ENCODE peak calls at places on chromosomes 6 and 20, in nine cellular contexts. One of them, this sample, is unnamed.

GRCh38 chr6:169577974-169578373 is 123.9 kb downstream of the WDR27 start:
- DNase-seq in heart right ventricle: no peak
- DNase-seq in HuH-7: no peak
- DNase-seq in activated CD8-positive, alpha-beta memory T cell treated with anti-CD3 and anti-CD28 coated beads, Interleukin-2, amount 50 U/mL, for 4 hours: no peak
- DNase-seq in MCF 10A: no peak
- DNase-seq in iris pigment epithelial cell: no peak
- DNase-seq in HT-29: no peak
- DNase-seq in activated naive CD4-positive, alpha-beta T cell treated with anti-CD3 and anti-CD28 coated beads for 36 hours: no peak
- DNase-seq in NCI-H345: no peak
- DNase-seq in this sample: no peak

GRCh38 chr6:109349419-109349987 is 32.8 kb downstream of the CD164 start:
- DNase-seq in heart right ventricle: peak; percentile 28
- DNase-seq in HuH-7: peak; percentile 47
- DNase-seq in activated CD8-positive, alpha-beta memory T cell treated with anti-CD3 and anti-CD28 coated beads, Interleukin-2, amount 50 U/mL, for 4 hours: no peak
- DNase-seq in MCF 10A: peak; percentile 58
- DNase-seq in iris pigment epithelial cell: peak; percentile 89
- DNase-seq in HT-29: peak; percentile 91
- DNase-seq in activated naive CD4-positive, alpha-beta T cell treated with anti-CD3 and anti-CD28 coated beads for 36 hours: no peak
- DNase-seq in NCI-H345: peak; percentile 82
- DNase-seq in this sample: peak; percentile 87

GRCh38 chr20:21564127-21564773 is 50.4 kb upstream of the NKX2-2 start:
- DNase-seq in heart right ventricle: no peak
- DNase-seq in HuH-7: peak; percentile 32
- DNase-seq in activated CD8-positive, alpha-beta memory T cell treated with anti-CD3 and anti-CD28 coated beads, Interleukin-2, amount 50 U/mL, for 4 hours: no peak
- DNase-seq in MCF 10A: no peak
- DNase-seq in iris pigment epithelial cell: no peak
- DNase-seq in HT-29: peak; percentile 52
- DNase-seq in activated naive CD4-positive, alpha-beta T cell treated with anti-CD3 and anti-CD28 coated beads for 36 hours: no peak
- DNase-seq in NCI-H345: no peak
- DNase-seq in this sample: peak; percentile 22

GRCh38 chr20:25057234-25058050 is 497 bp downstream of the ACSS1 start:
- DNase-seq in heart right ventricle: peak; percentile 84
- DNase-seq in HuH-7: peak; percentile 79
- DNase-seq in activated CD8-positive, alpha-beta memory T cell treated with anti-CD3 and anti-CD28 coated beads, Interleukin-2, amount 50 U/mL, for 4 hours: peak; percentile 74
- DNase-seq in MCF 10A: peak; percentile 25
- DNase-seq in iris pigment epithelial cell: peak; percentile 64
- DNase-seq in HT-29: peak; percentile 77
- DNase-seq in activated naive CD4-positive, alpha-beta T cell treated with anti-CD3 and anti-CD28 coated beads for 36 hours: peak; percentile 88
- DNase-seq in NCI-H345: peak; percentile 66
- DNase-seq in this sample: peak; percentile 93

GRCh38 chr20:49030954-49031619 is 15.0 kb upstream of the CSE1L start:
- DNase-seq in heart right ventricle: no peak
- DNase-seq in HuH-7: no peak
- DNase-seq in activated CD8-positive, alpha-beta memory T cell treated with anti-CD3 and anti-CD28 coated beads, Interleukin-2, amount 50 U/mL, for 4 hours: no peak
- DNase-seq in MCF 10A: no peak
- DNase-seq in iris pigment epithelial cell: no peak
- DNase-seq in HT-29: no peak
- DNase-seq in activated naive CD4-positive, alpha-beta T cell treated with anti-CD3 and anti-CD28 coated beads for 36 hours: no peak
- DNase-seq in NCI-H345: no peak
- DNase-seq in this sample: no peak

GRCh38 chr6:14721103-14721758 is 524.6 kb upstream of the JARID2 start:
- DNase-seq in heart right ventricle: no peak
- DNase-seq in HuH-7: peak; percentile 6
- DNase-seq in activated CD8-positive, alpha-beta memory T cell treated with anti-CD3 and anti-CD28 coated beads, Interleukin-2, amount 50 U/mL, for 4 hours: no peak
- DNase-seq in MCF 10A: peak; percentile 81
- DNase-seq in iris pigment epithelial cell: peak; percentile 51
- DNase-seq in HT-29: no peak
- DNase-seq in activated naive CD4-positive, alpha-beta T cell treated with anti-CD3 and anti-CD28 coated beads for 36 hours: no peak
- DNase-seq in NCI-H345: no peak
- DNase-seq in this sample: no peak

GRCh38 chr6:129136751-129137150 is 253.8 kb downstream of the LAMA2 start:
- DNase-seq in heart right ventricle: no peak
- DNase-seq in HuH-7: no peak
- DNase-seq in activated CD8-positive, alpha-beta memory T cell treated with anti-CD3 and anti-CD28 coated beads, Interleukin-2, amount 50 U/mL, for 4 hours: no peak
- DNase-seq in MCF 10A: no peak
- DNase-seq in iris pigment epithelial cell: no peak
- DNase-seq in HT-29: no peak
- DNase-seq in activated naive CD4-positive, alpha-beta T cell treated with anti-CD3 and anti-CD28 coated beads for 36 hours: no peak
- DNase-seq in NCI-H345: no peak
- DNase-seq in this sample: no peak

GRCh38 chr20:40513010-40513409 is 176.0 kb downstream of the MAFB start:
- DNase-seq in heart right ventricle: no peak
- DNase-seq in HuH-7: no peak
- DNase-seq in activated CD8-positive, alpha-beta memory T cell treated with anti-CD3 and anti-CD28 coated beads, Interleukin-2, amount 50 U/mL, for 4 hours: no peak
- DNase-seq in MCF 10A: no peak
- DNase-seq in iris pigment epithelial cell: no peak
- DNase-seq in HT-29: no peak
- DNase-seq in activated naive CD4-positive, alpha-beta T cell treated with anti-CD3 and anti-CD28 coated beads for 36 hours: no peak
- DNase-seq in NCI-H345: no peak
- DNase-seq in this sample: no peak

GRCh38 chr6:31621320-31621939 is 915 bp downstream of the PRRC2A start:
- DNase-seq in heart right ventricle: no peak
- DNase-seq in HuH-7: no peak
- DNase-seq in activated CD8-positive, alpha-beta memory T cell treated with anti-CD3 and anti-CD28 coated beads, Interleukin-2, amount 50 U/mL, for 4 hours: no peak
- DNase-seq in MCF 10A: no peak
- DNase-seq in iris pigment epithelial cell: no peak
- DNase-seq in HT-29: peak; percentile 22
- DNase-seq in activated naive CD4-positive, alpha-beta T cell treated with anti-CD3 and anti-CD28 coated beads for 36 hours: no peak
- DNase-seq in NCI-H345: no peak
- DNase-seq in this sample: no peak

GRCh38 chr6:51330971-51331370 is 512.3 kb downstream of the TFAP2B start:
- DNase-seq in heart right ventricle: no peak
- DNase-seq in HuH-7: no peak
- DNase-seq in activated CD8-positive, alpha-beta memory T cell treated with anti-CD3 and anti-CD28 coated beads, Interleukin-2, amount 50 U/mL, for 4 hours: no peak
- DNase-seq in MCF 10A: no peak
- DNase-seq in iris pigment epithelial cell: no peak
- DNase-seq in HT-29: no peak
- DNase-seq in activated naive CD4-positive, alpha-beta T cell treated with anti-CD3 and anti-CD28 coated beads for 36 hours: no peak
- DNase-seq in NCI-H345: no peak
- DNase-seq in this sample: no peak

GRCh38 chr6:105604593-105604905 is 201.7 kb upstream of the PREP start:
- DNase-seq in heart right ventricle: no peak
- DNase-seq in HuH-7: no peak
- DNase-seq in activated CD8-positive, alpha-beta memory T cell treated with anti-CD3 and anti-CD28 coated beads, Interleukin-2, amount 50 U/mL, for 4 hours: no peak
- DNase-seq in MCF 10A: no peak
- DNase-seq in iris pigment epithelial cell: no peak
- DNase-seq in HT-29: no peak
- DNase-seq in activated naive CD4-positive, alpha-beta T cell treated with anti-CD3 and anti-CD28 coated beads for 36 hours: no peak
- DNase-seq in NCI-H345: no peak
- DNase-seq in this sample: no peak

GRCh38 chr6:149372062-149372461 is 28.0 kb upstream of the SUMO4 start:
- DNase-seq in heart right ventricle: no peak
- DNase-seq in HuH-7: no peak
- DNase-seq in activated CD8-positive, alpha-beta memory T cell treated with anti-CD3 and anti-CD28 coated beads, Interleukin-2, amount 50 U/mL, for 4 hours: no peak
- DNase-seq in MCF 10A: no peak
- DNase-seq in iris pigment epithelial cell: no peak
- DNase-seq in HT-29: no peak
- DNase-seq in activated naive CD4-positive, alpha-beta T cell treated with anti-CD3 and anti-CD28 coated beads for 36 hours: no peak
- DNase-seq in NCI-H345: no peak
- DNase-seq in this sample: no peak

GRCh38 chr6:144478487-144478886 is 193.4 kb downstream of the UTRN start:
- DNase-seq in heart right ventricle: peak; percentile 60
- DNase-seq in HuH-7: no peak
- DNase-seq in activated CD8-positive, alpha-beta memory T cell treated with anti-CD3 and anti-CD28 coated beads, Interleukin-2, amount 50 U/mL, for 4 hours: no peak
- DNase-seq in MCF 10A: no peak
- DNase-seq in iris pigment epithelial cell: no peak
- DNase-seq in HT-29: no peak
- DNase-seq in activated naive CD4-positive, alpha-beta T cell treated with anti-CD3 and anti-CD28 coated beads for 36 hours: no peak
- DNase-seq in NCI-H345: no peak
- DNase-seq in this sample: no peak

GRCh38 chr20:7171911-7172310 is 404.4 kb downstream of the BMP2 start:
- DNase-seq in heart right ventricle: no peak
- DNase-seq in HuH-7: peak; percentile 22
- DNase-seq in activated CD8-positive, alpha-beta memory T cell treated with anti-CD3 and anti-CD28 coated beads, Interleukin-2, amount 50 U/mL, for 4 hours: no peak
- DNase-seq in MCF 10A: peak; percentile 23
- DNase-seq in iris pigment epithelial cell: peak; percentile 83
- DNase-seq in HT-29: peak; percentile 42
- DNase-seq in activated naive CD4-positive, alpha-beta T cell treated with anti-CD3 and anti-CD28 coated beads for 36 hours: no peak
- DNase-seq in NCI-H345: no peak
- DNase-seq in this sample: no peak

GRCh38 chr6:43076093-43076927 is at the start of gene PTK7:
- DNase-seq in heart right ventricle: peak; percentile 16
- DNase-seq in HuH-7: no peak
- DNase-seq in activated CD8-positive, alpha-beta memory T cell treated with anti-CD3 and anti-CD28 coated beads, Interleukin-2, amount 50 U/mL, for 4 hours: no peak
- DNase-seq in MCF 10A: peak; percentile 47
- DNase-seq in iris pigment epithelial cell: peak; percentile 60
- DNase-seq in HT-29: peak; percentile 39
- DNase-seq in activated naive CD4-positive, alpha-beta T cell treated with anti-CD3 and anti-CD28 coated beads for 36 hours: peak; percentile 33
- DNase-seq in NCI-H345: peak; percentile 85
- DNase-seq in this sample: peak; percentile 77

GRCh38 chr6:162336359-162336758 is 391.2 kb downstream of the PRKN start:
- DNase-seq in heart right ventricle: no peak
- DNase-seq in HuH-7: no peak
- DNase-seq in activated CD8-positive, alpha-beta memory T cell treated with anti-CD3 and anti-CD28 coated beads, Interleukin-2, amount 50 U/mL, for 4 hours: no peak
- DNase-seq in MCF 10A: no peak
- DNase-seq in iris pigment epithelial cell: no peak
- DNase-seq in HT-29: no peak
- DNase-seq in activated naive CD4-positive, alpha-beta T cell treated with anti-CD3 and anti-CD28 coated beads for 36 hours: no peak
- DNase-seq in NCI-H345: no peak
- DNase-seq in this sample: no peak

GRCh38 chr20:11437611-11438380 is 479.9 kb upstream of the BTBD3 start:
- DNase-seq in heart right ventricle: no peak
- DNase-seq in HuH-7: no peak
- DNase-seq in activated CD8-positive, alpha-beta memory T cell treated with anti-CD3 and anti-CD28 coated beads, Interleukin-2, amount 50 U/mL, for 4 hours: no peak
- DNase-seq in MCF 10A: no peak
- DNase-seq in iris pigment epithelial cell: no peak
- DNase-seq in HT-29: no peak
- DNase-seq in activated naive CD4-positive, alpha-beta T cell treated with anti-CD3 and anti-CD28 coated beads for 36 hours: no peak
- DNase-seq in NCI-H345: no peak
- DNase-seq in this sample: no peak

GRCh38 chr6:10416863-10417641 is 2.2 kb upstream of the TFAP2A start:
- DNase-seq in heart right ventricle: no peak
- DNase-seq in HuH-7: no peak
- DNase-seq in activated CD8-positive, alpha-beta memory T cell treated with anti-CD3 and anti-CD28 coated beads, Interleukin-2, amount 50 U/mL, for 4 hours: no peak
- DNase-seq in MCF 10A: peak; percentile 64
- DNase-seq in iris pigment epithelial cell: no peak
- DNase-seq in HT-29: no peak
- DNase-seq in activated naive CD4-positive, alpha-beta T cell treated with anti-CD3 and anti-CD28 coated beads for 36 hours: no peak
- DNase-seq in NCI-H345: no peak
- DNase-seq in this sample: no peak

GRCh38 chr20:61640171-61640570 is 388.1 kb downstream of the CDH4 start:
- DNase-seq in heart right ventricle: no peak
- DNase-seq in HuH-7: no peak
- DNase-seq in activated CD8-positive, alpha-beta memory T cell treated with anti-CD3 and anti-CD28 coated beads, Interleukin-2, amount 50 U/mL, for 4 hours: no peak
- DNase-seq in MCF 10A: peak; percentile 18
- DNase-seq in iris pigment epithelial cell: peak; percentile 3
- DNase-seq in HT-29: no peak
- DNase-seq in activated naive CD4-positive, alpha-beta T cell treated with anti-CD3 and anti-CD28 coated beads for 36 hours: no peak
- DNase-seq in NCI-H345: no peak
- DNase-seq in this sample: no peak

GRCh38 chr20:62342910-62343309 is 24.2 kb downstream of the LAMA5 start:
- DNase-seq in heart right ventricle: no peak
- DNase-seq in HuH-7: no peak
- DNase-seq in activated CD8-positive, alpha-beta memory T cell treated with anti-CD3 and anti-CD28 coated beads, Interleukin-2, amount 50 U/mL, for 4 hours: no peak
- DNase-seq in MCF 10A: no peak
- DNase-seq in iris pigment epithelial cell: no peak
- DNase-seq in HT-29: no peak
- DNase-seq in activated naive CD4-positive, alpha-beta T cell treated with anti-CD3 and anti-CD28 coated beads for 36 hours: no peak
- DNase-seq in NCI-H345: peak; percentile 95
- DNase-seq in this sample: peak; percentile 29

GRCh38 chr20:1830240-1830639 is 65.0 kb upstream of the SIRPA start:
- DNase-seq in heart right ventricle: peak; percentile 82
- DNase-seq in HuH-7: no peak
- DNase-seq in activated CD8-positive, alpha-beta memory T cell treated with anti-CD3 and anti-CD28 coated beads, Interleukin-2, amount 50 U/mL, for 4 hours: no peak
- DNase-seq in MCF 10A: peak; percentile 90
- DNase-seq in iris pigment epithelial cell: peak; percentile 97
- DNase-seq in HT-29: no peak
- DNase-seq in activated naive CD4-positive, alpha-beta T cell treated with anti-CD3 and anti-CD28 coated beads for 36 hours: no peak
- DNase-seq in NCI-H345: no peak
- DNase-seq in this sample: peak; percentile 5

GRCh38 chr20:57941572-57942381 is 232.0 kb upstream of the PMEPA1 start:
- DNase-seq in heart right ventricle: no peak
- DNase-seq in HuH-7: no peak
- DNase-seq in activated CD8-positive, alpha-beta memory T cell treated with anti-CD3 and anti-CD28 coated beads, Interleukin-2, amount 50 U/mL, for 4 hours: no peak
- DNase-seq in MCF 10A: peak; percentile 19
- DNase-seq in iris pigment epithelial cell: no peak
- DNase-seq in HT-29: no peak
- DNase-seq in activated naive CD4-positive, alpha-beta T cell treated with anti-CD3 and anti-CD28 coated beads for 36 hours: no peak
- DNase-seq in NCI-H345: no peak
- DNase-seq in this sample: no peak

GRCh38 chr6:96947055-96947454 is 22.5 kb downstream of the KLHL32 start:
- DNase-seq in heart right ventricle: no peak
- DNase-seq in HuH-7: no peak
- DNase-seq in activated CD8-positive, alpha-beta memory T cell treated with anti-CD3 and anti-CD28 coated beads, Interleukin-2, amount 50 U/mL, for 4 hours: no peak
- DNase-seq in MCF 10A: no peak
- DNase-seq in iris pigment epithelial cell: no peak
- DNase-seq in HT-29: no peak
- DNase-seq in activated naive CD4-positive, alpha-beta T cell treated with anti-CD3 and anti-CD28 coated beads for 36 hours: no peak
- DNase-seq in NCI-H345: no peak
- DNase-seq in this sample: no peak

GRCh38 chr6:99933129-99933528 is 60.9 kb downstream of the MCHR2 start:
- DNase-seq in heart right ventricle: no peak
- DNase-seq in HuH-7: no peak
- DNase-seq in activated CD8-positive, alpha-beta memory T cell treated with anti-CD3 and anti-CD28 coated beads, Interleukin-2, amount 50 U/mL, for 4 hours: no peak
- DNase-seq in MCF 10A: peak; percentile 22
- DNase-seq in iris pigment epithelial cell: peak; percentile 86
- DNase-seq in HT-29: no peak
- DNase-seq in activated naive CD4-positive, alpha-beta T cell treated with anti-CD3 and anti-CD28 coated beads for 36 hours: no peak
- DNase-seq in NCI-H345: no peak
- DNase-seq in this sample: no peak

GRCh38 chr6:111606620-111607115 is 990 bp upstream of the TRAF3IP2 start:
- DNase-seq in heart right ventricle: no peak
- DNase-seq in HuH-7: no peak
- DNase-seq in activated CD8-positive, alpha-beta memory T cell treated with anti-CD3 and anti-CD28 coated beads, Interleukin-2, amount 50 U/mL, for 4 hours: no peak
- DNase-seq in MCF 10A: no peak
- DNase-seq in iris pigment epithelial cell: no peak
- DNase-seq in HT-29: no peak
- DNase-seq in activated naive CD4-positive, alpha-beta T cell treated with anti-CD3 and anti-CD28 coated beads for 36 hours: no peak
- DNase-seq in NCI-H345: no peak
- DNase-seq in this sample: peak; percentile 41

GRCh38 chr6:148564494-148564893 is 182.3 kb upstream of the UST start:
- DNase-seq in heart right ventricle: no peak
- DNase-seq in HuH-7: no peak
- DNase-seq in activated CD8-positive, alpha-beta memory T cell treated with anti-CD3 and anti-CD28 coated beads, Interleukin-2, amount 50 U/mL, for 4 hours: no peak
- DNase-seq in MCF 10A: no peak
- DNase-seq in iris pigment epithelial cell: no peak
- DNase-seq in HT-29: no peak
- DNase-seq in activated naive CD4-positive, alpha-beta T cell treated with anti-CD3 and anti-CD28 coated beads for 36 hours: no peak
- DNase-seq in NCI-H345: no peak
- DNase-seq in this sample: no peak

GRCh38 chr6:36118550-36119107 is 11.7 kb upstream of the MAPK13 start:
- DNase-seq in heart right ventricle: no peak
- DNase-seq in HuH-7: no peak
- DNase-seq in activated CD8-positive, alpha-beta memory T cell treated with anti-CD3 and anti-CD28 coated beads, Interleukin-2, amount 50 U/mL, for 4 hours: peak; percentile 76
- DNase-seq in MCF 10A: no peak
- DNase-seq in iris pigment epithelial cell: no peak
- DNase-seq in HT-29: no peak
- DNase-seq in activated naive CD4-positive, alpha-beta T cell treated with anti-CD3 and anti-CD28 coated beads for 36 hours: peak; percentile 85
- DNase-seq in NCI-H345: peak; percentile 58
- DNase-seq in this sample: peak; percentile 10

GRCh38 chr6:33627876-33628275 is 6.8 kb downstream of the ITPR3 start:
- DNase-seq in heart right ventricle: no peak
- DNase-seq in HuH-7: no peak
- DNase-seq in activated CD8-positive, alpha-beta memory T cell treated with anti-CD3 and anti-CD28 coated beads, Interleukin-2, amount 50 U/mL, for 4 hours: no peak
- DNase-seq in MCF 10A: no peak
- DNase-seq in iris pigment epithelial cell: no peak
- DNase-seq in HT-29: no peak
- DNase-seq in activated naive CD4-positive, alpha-beta T cell treated with anti-CD3 and anti-CD28 coated beads for 36 hours: no peak
- DNase-seq in NCI-H345: no peak
- DNase-seq in this sample: no peak

GRCh38 chr6:44701038-44701636 is 313.6 kb downstream of the CDC5L start:
- DNase-seq in heart right ventricle: no peak
- DNase-seq in HuH-7: no peak
- DNase-seq in activated CD8-positive, alpha-beta memory T cell treated with anti-CD3 and anti-CD28 coated beads, Interleukin-2, amount 50 U/mL, for 4 hours: no peak
- DNase-seq in MCF 10A: no peak
- DNase-seq in iris pigment epithelial cell: no peak
- DNase-seq in HT-29: peak; percentile 12
- DNase-seq in activated naive CD4-positive, alpha-beta T cell treated with anti-CD3 and anti-CD28 coated beads for 36 hours: peak; percentile 50
- DNase-seq in NCI-H345: no peak
- DNase-seq in this sample: no peak

GRCh38 chr6:109304284-109305015 is 77.8 kb downstream of the CD164 start:
- DNase-seq in heart right ventricle: no peak
- DNase-seq in HuH-7: no peak
- DNase-seq in activated CD8-positive, alpha-beta memory T cell treated with anti-CD3 and anti-CD28 coated beads, Interleukin-2, amount 50 U/mL, for 4 hours: no peak
- DNase-seq in MCF 10A: peak; percentile 3
- DNase-seq in iris pigment epithelial cell: peak; percentile 8
- DNase-seq in HT-29: no peak
- DNase-seq in activated naive CD4-positive, alpha-beta T cell treated with anti-CD3 and anti-CD28 coated beads for 36 hours: peak; percentile 27
- DNase-seq in NCI-H345: no peak
- DNase-seq in this sample: peak; percentile 49

GRCh38 chr20:18032977-18033892 is 24.5 kb downstream of the OVOL2 start:
- DNase-seq in heart right ventricle: no peak
- DNase-seq in HuH-7: peak; percentile 83
- DNase-seq in activated CD8-positive, alpha-beta memory T cell treated with anti-CD3 and anti-CD28 coated beads, Interleukin-2, amount 50 U/mL, for 4 hours: no peak
- DNase-seq in MCF 10A: no peak
- DNase-seq in iris pigment epithelial cell: no peak
- DNase-seq in HT-29: peak; percentile 58
- DNase-seq in activated naive CD4-positive, alpha-beta T cell treated with anti-CD3 and anti-CD28 coated beads for 36 hours: no peak
- DNase-seq in NCI-H345: no peak
- DNase-seq in this sample: no peak

This sample was measured in DMS53.